ENCODE peak calls at places on chromosomes 12 and 14, in four cellular contexts. I, B, M and H are unnamed samples.

GRCh38 chr14:81450100-81450531 is 50.0 kb upstream of the STON2 start:
- DNase-seq in I (peak), B (no peak), M (no peak), H (no peak)

GRCh38 chr12:123445388-123446344 is 9.2 kb upstream of the RILPL2 start:
- DNase-seq in I (peak), B (no peak), M (no peak), H (no peak)

GRCh38 chr14:33062881-33063280 is 124.2 kb downstream of the NPAS3 start:
- DNase-seq in I (peak), B (no peak), M (no peak), H (peak)

GRCh38 chr12:131118366-131118765 is 164.7 kb downstream of the ADGRD1 start:
- DNase-seq in I (no peak), B (no peak), M (no peak), H (no peak)

GRCh38 chr14:41605550-41606248 is 977 bp upstream of the LRFN5 start:
- DNase-seq in I (peak), B (peak), M (peak), H (no peak)

GRCh38 chr14:39169541-39169900 is 612 bp downstream of the TRAPPC6B start:
- DNase-seq in I (peak), B (no peak), M (no peak), H (peak)

GRCh38 chr12:5910790-5911548 is 34.1 kb downstream of the ANO2 start:
- DNase-seq in I (no peak), B (no peak), M (no peak), H (no peak)

GRCh38 chr12:120724720-120725119 is 906 bp upstream of the ACADS start:
- DNase-seq in I (no peak), B (no peak), M (no peak), H (no peak)

GRCh38 chr14:59483360-59483759 is 848 bp downstream of the L3HYPDH start:
- DNase-seq in I (peak), B (peak), M (no peak), H (peak)

GRCh38 chr14:55451950-55452349 is 11.5 kb upstream of the TBPL2 start:
- DNase-seq in I (no peak), B (no peak), M (no peak), H (no peak)

GRCh38 chr12:3304436-3305135 is 186.4 kb upstream of the PRMT8 start:
- DNase-seq in I (peak), B (peak), M (peak), H (peak)

GRCh38 chr12:26317942-26318565 is 122.7 kb downstream of the SSPN start:
- DNase-seq in I (peak), B (no peak), M (no peak), H (peak)

GRCh38 chr12:119528241-119528640 is 65.3 kb upstream of the TMEM233 start:
- DNase-seq in I (no peak), B (peak), M (no peak), H (no peak)

GRCh38 chr14:32259368-32260013 is 56.4 kb upstream of the RNU6-8 start:
- DNase-seq in I (peak), B (no peak), M (no peak), H (peak)

GRCh38 chr12:131041216-131041967 is 87.7 kb downstream of the ADGRD1 start:
- DNase-seq in I (no peak), B (no peak), M (no peak), H (no peak)

GRCh38 chr12:123059501-123059900 is 79.0 kb downstream of the ARL6IP4 start:
- DNase-seq in I (no peak), B (no peak), M (no peak), H (no peak)

GRCh38 chr14:75453817-75454434 is 26.1 kb downstream of the JDP2 start:
- DNase-seq in I (no peak), B (no peak), M (no peak), H (no peak)

GRCh38 chr12:27344760-27345159 is 12.1 kb downstream of the BMAL2 start:
- DNase-seq in I (no peak), B (no peak), M (no peak), H (peak)

GRCh38 chr14:56959869-56960268 is 149.6 kb upstream of the OTX2 start:
- DNase-seq in I (no peak), B (no peak), M (no peak), H (no peak)

GRCh38 chr12:62484234-62484633 is 17.6 kb downstream of the MON2 start:
- DNase-seq in I (no peak), B (no peak), M (no peak), H (peak)

GRCh38 chr12:34377243-34378035 is 355.1 kb downstream of the ALG10 start:
- DNase-seq in I (no peak), B (no peak), M (no peak), H (no peak)

GRCh38 chr12:127677537-127678131 is 589.3 kb upstream of the TMEM132C start:
- DNase-seq in I (peak), B (peak), M (peak), H (peak)

GRCh38 chr14:56170877-56171422 is 52.7 kb downstream of the PELI2 start:
- DNase-seq in I (no peak), B (no peak), M (no peak), H (no peak)

GRCh38 chr14:73452341-73453191 is 5.8 kb downstream of the NUMB start:
- DNase-seq in I (peak), B (no peak), M (no peak), H (peak)

GRCh38 chr14:78455896-78456435 is 285.8 kb downstream of the NRXN3 start:
- DNase-seq in I (no peak), B (no peak), M (no peak), H (no peak)

GRCh38 chr12:94147377-94147990 is 893 bp upstream of the PLXNC1 start:
- DNase-seq in I (no peak), B (no peak), M (no peak), H (no peak)

GRCh38 chr14:72665259-72665658 is 228.6 kb downstream of the DPF3 start:
- DNase-seq in I (peak), B (no peak), M (no peak), H (peak)

GRCh38 chr14:103014466-103015319 is 42.7 kb downstream of the CDC42BPB start:
- DNase-seq in I (peak), B (no peak), M (no peak), H (peak)

GRCh38 chr12:69066420-69067373 is 133.7 kb upstream of the CPM start:
- DNase-seq in I (no peak), B (peak), M (no peak), H (no peak)

GRCh38 chr14:54440454-54440853 is 720 bp downstream of the CNIH1 start:
- DNase-seq in I (no peak), B (no peak), M (no peak), H (peak)

GRCh38 chr12:19404232-19404880 is 34.9 kb upstream of the AEBP2 start:
- DNase-seq in I (no peak), B (no peak), M (no peak), H (no peak)

GRCh38 chr14:49972199-49972671 is 79.4 kb downstream of the ARF6 start:
- DNase-seq in I (peak), B (no peak), M (no peak), H (peak)

GRCh38 chr14:104604461-104605449 is at the start of gene TMEM179:
- DNase-seq in I (no peak), B (peak), M (peak), H (no peak)

GRCh38 chr12:111270128-111270651 is 98.7 kb downstream of the PHETA1 start:
- DNase-seq in I (no peak), B (no peak), M (no peak), H (no peak)

GRCh38 chr12:6452245-6452731 is 446 bp downstream of the TAPBPL start:
- DNase-seq in I (no peak), B (peak), M (no peak), H (no peak)

GRCh38 chr12:77594386-77594785 is 236.3 kb upstream of the NAV3 start:
- DNase-seq in I (no peak), B (no peak), M (no peak), H (no peak)

DNA sequence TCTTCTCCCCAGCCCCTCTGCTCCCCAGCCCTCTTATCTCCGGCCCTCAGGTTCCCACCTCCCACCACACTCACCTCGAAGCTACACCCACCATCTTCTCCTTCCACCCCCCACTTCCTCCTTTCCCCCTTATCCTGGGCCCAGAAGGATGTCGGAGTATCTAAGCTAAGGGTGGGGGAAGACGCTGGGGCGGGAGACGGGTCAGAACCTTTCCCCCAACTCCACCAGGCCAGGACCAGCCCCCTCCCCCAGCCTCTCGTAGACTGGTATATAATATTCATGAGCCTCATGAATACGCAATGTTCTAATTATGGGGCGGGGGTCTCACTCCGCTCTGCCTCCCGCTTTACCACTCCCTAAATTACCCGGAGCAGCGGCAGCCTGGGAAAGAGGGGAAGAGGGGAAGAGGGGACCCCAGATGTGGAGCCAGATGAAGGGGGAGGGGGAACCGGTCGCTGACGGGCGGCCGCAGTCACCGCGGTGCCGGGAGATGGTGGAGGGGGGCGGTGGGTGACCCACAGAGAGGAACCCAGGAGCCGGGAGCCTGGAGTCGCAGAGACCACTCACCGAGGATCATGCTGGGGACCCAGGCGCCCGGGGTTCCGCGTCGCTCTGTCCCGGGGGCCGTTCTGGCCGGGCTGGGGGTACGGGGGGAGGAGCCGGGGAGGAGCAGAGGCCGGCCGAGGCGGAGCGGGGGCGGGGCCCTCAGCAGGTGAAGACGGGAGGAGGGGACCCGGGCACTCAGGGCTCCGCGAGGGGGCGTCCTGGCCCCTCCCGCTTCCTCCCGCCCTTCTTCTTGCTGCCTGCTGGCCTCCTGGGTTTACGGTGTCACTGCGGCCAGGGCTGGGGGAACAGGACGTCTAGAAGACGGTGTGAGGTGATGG is 6.4 kb upstream of the ZNF385A start:
- DNase-seq in I (no peak), B (peak), M (peak), H (peak)
- TF ChIP-seq CTCF in I (no peak), B (no peak), M (no peak), H (peak)

DNA sequence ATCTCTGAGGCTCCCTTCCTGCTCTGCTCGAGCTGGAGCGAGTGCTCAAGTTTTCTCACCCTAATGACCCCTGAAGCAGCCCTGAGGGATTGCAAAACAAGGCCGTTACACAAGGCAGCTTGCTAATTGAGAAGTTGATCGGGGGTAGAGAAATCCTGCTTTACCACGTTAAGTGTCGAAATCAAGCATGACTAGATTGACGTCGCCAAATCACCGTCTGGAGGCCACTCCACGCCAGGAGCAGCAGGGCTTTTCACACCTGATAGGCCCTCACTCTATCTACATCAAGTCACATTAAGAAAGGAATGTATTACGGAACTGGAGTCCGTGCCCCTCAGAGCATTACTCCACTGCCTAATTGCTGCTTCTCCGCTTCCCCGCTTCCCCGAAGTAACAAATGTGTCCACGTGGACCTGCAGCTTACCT is 32.3 kb downstream of the LMO3 start:
- DNase-seq in I (no peak), B (peak), M (no peak), H (peak)
- TF ChIP-seq CTCF in I (no peak), B (no peak), M (no peak), H (no peak)

GRCh38 chr14:100827751-100828447 is 2.0 kb downstream of the MEG3 start:
- DNase-seq in I (peak), B (no peak), M (no peak), H (peak)
- TF ChIP-seq CTCF in I (peak), B (no peak), M (no peak), H (peak)

GRCh38 chr14:68825729-68826128 is 32.9 kb upstream of the ZFP36L1 start:
- DNase-seq in I (no peak), B (no peak), M (no peak), H (no peak)
- TF ChIP-seq CTCF in I (no peak), B (no peak), M (no peak), H (no peak)

GRCh38 chr14:77124345-77125274 is 17.0 kb downstream of the ZDHHC22 start:
- DNase-seq in I (no peak), B (peak), M (peak), H (no peak)
- TF ChIP-seq CTCF in I (peak), B (no peak), M (peak), H (peak)

DNA sequence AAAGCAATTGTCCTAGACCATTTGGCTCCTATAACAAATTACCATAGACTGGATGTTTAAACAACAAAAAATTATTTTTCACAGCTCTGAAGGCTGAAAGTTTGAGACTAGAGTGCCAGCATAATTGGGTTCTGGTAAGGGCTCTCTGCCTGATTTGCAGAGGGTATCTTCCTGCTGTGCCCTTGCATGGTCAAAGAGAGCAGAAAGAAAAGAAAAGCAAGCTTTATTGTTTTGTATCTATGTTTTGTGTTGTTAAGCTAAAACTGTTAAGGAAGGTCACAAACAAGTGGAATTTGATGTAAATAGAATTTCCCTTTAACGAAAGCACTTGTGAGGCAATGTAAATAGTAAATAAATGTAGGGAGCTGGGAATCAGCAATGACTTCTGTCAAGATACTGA is 1031.0 kb upstream of the ATXN7L3B start:
- DNase-seq in I (no peak), B (no peak), M (no peak), H (no peak)
- TF ChIP-seq CTCF in I (no peak), B (no peak), M (no peak), H (no peak)

GRCh38 chr12:87270894-87271293 is 758.3 kb downstream of the C12orf50 start:
- DNase-seq in I (peak), B (no peak), M (no peak), H (no peak)

DNA sequence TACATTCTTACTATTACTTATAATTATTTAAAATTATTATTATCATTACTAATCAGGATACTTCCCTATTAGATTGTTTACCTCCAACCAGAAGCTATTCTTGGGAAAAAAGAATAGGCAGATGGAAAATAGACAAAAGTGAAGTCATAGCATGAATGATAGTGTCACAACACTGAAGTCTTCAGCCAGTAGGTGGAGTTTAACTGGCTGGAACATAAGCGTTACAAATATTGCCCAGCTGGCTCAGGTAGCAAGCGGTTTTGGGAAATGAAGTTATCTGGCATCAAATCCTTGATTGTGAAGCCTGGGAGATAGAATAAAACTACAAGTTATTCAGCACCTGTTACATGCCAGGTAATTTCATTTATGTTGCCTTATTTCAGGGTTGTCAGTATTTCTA is 762.9 kb downstream of the C12orf50 start:
- DNase-seq in I (no peak), B (no peak), M (no peak), H (peak)
- TF ChIP-seq CTCF in I (no peak), B (no peak), M (peak), H (peak)

GRCh38 chr14:95431199-95432145 is 85.0 kb downstream of the SYNE3 start:
- DNase-seq in I (peak), B (no peak), M (peak), H (peak)
- TF ChIP-seq CTCF in I (peak), B (peak), M (peak), H (peak)